ENCODE peak calls at places on chromosomes 2 and 18, in nine cellular contexts. U is CD8-positive, alpha-beta T cell; Z is left ventricle myocardium inferior; J is SK-N-SH; F is lower lobe of right lung; H is ovary; K is psoas muscle; O is CD4-positive, alpha-beta T cell; A is cardiac muscle cell. G is an unnamed sample. For H3K27me3 and H3K9me3, the result is how much of the 10 kb centered on the place peaks cover.

GRCh38 chr2:170156592-170156991 is 21.4 kb upstream of the MYO3B start:
- DNase-seq in O (no peak), U (no peak), Z (no peak), J (no peak), K (no peak), F (no peak), A (no peak), H (no peak), G (no peak)

GRCh38 chr2:202311823-202312388 is 46.3 kb downstream of the NOP58 start:
- DNase-seq in O (no peak), A (no peak), J (no peak), H (no peak), Z (no peak), U (no peak), F (no peak), K (no peak), G (no peak)

GRCh38 chr18:78601923-78602322 is 377.7 kb upstream of the SALL3 start:
- DNase-seq in A (no peak), F (no peak), H (no peak), Z (no peak), K (no peak), O (no peak), J (no peak), U (peak), G (no peak)

GRCh38 chr2:101179982-101180381 is 28.8 kb upstream of the TBC1D8 start:
- DNase-seq in U (no peak), H (no peak), J (no peak), F (no peak), Z (no peak), A (no peak), O (no peak), K (no peak), G (no peak)

GRCh38 chr2:39547811-39548719 is 111.0 kb upstream of the MAP4K3 start:
- DNase-seq in K (no peak), J (no peak), H (no peak), F (no peak), U (no peak), Z (no peak), A (peak), O (no peak), G (no peak)

GRCh38 chr2:113171359-113172075 is 2.3 kb upstream of the PSD4 start:
- DNase-seq in H (no peak), Z (no peak), A (no peak), F (no peak), K (no peak), O (no peak), J (no peak), U (peak), G (no peak)

GRCh38 chr2:132267372-132267771 is 105.6 kb upstream of the ANKRD30BL start:
- DNase-seq in U (no peak), O (no peak), Z (no peak), H (no peak), A (peak), J (no peak), F (no peak), K (no peak), G (no peak)

GRCh38 chr2:105933906-105934305 is 189.2 kb downstream of the NCK2 start:
- DNase-seq in K (no peak), Z (no peak), F (no peak), U (no peak), J (no peak), O (no peak), A (no peak), H (no peak), G (no peak)

GRCh38 chr2:120548627-120549026 is 187.0 kb upstream of the GLI2 start:
- DNase-seq in U (no peak), H (no peak), J (no peak), K (peak), Z (no peak), F (no peak), A (no peak), O (no peak), G (no peak)

GRCh38 chr2:224378087-224379085 is 23.5 kb downstream of the FAM124B start:
- DNase-seq in Z (no peak), O (no peak), J (no peak), U (no peak), F (no peak), A (no peak), H (no peak), K (no peak), G (no peak)

GRCh38 chr2:3162442-3163077 is 215.1 kb downstream of the EIPR1 start:
- DNase-seq in K (no peak), H (no peak), A (no peak), Z (no peak), U (no peak), O (no peak), J (no peak), F (no peak), G (no peak)

GRCh38 chr2:35973132-35973736 is 382.3 kb upstream of the CRIM1 start:
- DNase-seq in H (no peak), A (peak), K (no peak), U (no peak), J (peak), O (no peak), Z (no peak), F (no peak), G (no peak)

GRCh38 chr2:158600155-158600802 is 143.5 kb downstream of the PKP4 start:
- DNase-seq in A (peak), H (peak), J (no peak), U (no peak), K (peak), O (no peak), F (no peak), Z (peak), G (peak)

GRCh38 chr2:105410554-105410953 is 11.7 kb upstream of the FHL2 start:
- DNase-seq in O (no peak), J (no peak), U (no peak), Z (no peak), F (no peak), A (peak), H (no peak), K (no peak), G (no peak)

GRCh38 chr2:212005077-212005671 is 533.4 kb downstream of the ERBB4 start:
- DNase-seq in Z (peak), H (no peak), F (peak), O (no peak), A (peak), J (peak), K (no peak), U (no peak), G (no peak)

GRCh38 chr2:137183206-137183605 is 417.9 kb downstream of the THSD7B start:
- DNase-seq in A (no peak), Z (no peak), K (no peak), O (no peak), J (peak), H (no peak), U (no peak), F (no peak), G (no peak)

DNA sequence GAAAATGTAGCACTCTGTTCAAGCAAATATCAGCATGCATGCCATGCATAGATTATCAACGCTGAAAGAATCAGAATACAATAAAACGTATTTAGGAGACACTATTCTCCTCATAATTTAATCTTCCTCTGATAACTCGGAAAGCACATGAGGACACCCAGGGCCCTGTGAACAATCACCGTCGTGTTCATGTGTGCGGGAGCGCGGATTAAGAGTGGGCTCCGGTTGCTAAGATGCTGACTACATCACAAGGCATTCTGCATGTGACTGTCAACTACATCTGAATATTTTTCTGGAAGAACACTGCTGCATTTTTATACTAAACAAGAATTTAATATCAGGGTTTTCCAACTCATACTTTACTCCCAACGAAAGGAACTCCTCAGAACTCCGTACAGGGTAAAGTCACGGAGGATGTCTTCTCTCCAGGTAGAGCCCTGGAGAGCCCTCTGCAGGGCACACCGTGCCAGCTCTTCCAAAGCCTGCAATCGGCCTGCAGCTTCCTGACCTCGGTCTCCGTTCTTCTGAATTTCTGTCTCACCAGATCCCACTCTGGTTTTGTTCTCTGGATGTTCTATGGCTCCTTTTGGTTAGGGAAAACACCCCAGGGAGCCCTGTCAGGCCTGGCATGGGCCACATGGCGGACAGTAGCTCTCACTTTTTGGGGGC is 59.6 kb downstream of the ZNF516 start:
- DNase-seq in A (no peak), O (no peak), U (no peak), K (no peak), Z (no peak), F (no peak), J (no peak), H (no peak), G (no peak)
- H3K27me3 ChIP-seq in A (under half), O (under half), U (under half), K (under half), Z (under half), F (under half), J (under half), H (under half), G (under half)

GRCh38 chr2:236512902-236513433 is 56.7 kb upstream of the ACKR3 start:
- DNase-seq in J (peak), O (peak), A (peak), K (peak), U (peak), Z (peak), F (no peak), H (peak), G (peak)
- TF ChIP-seq CTCF in J (peak), O (peak), A (peak), K (peak), U (peak), Z (peak), F (peak), H (peak), G (peak)

DNA sequence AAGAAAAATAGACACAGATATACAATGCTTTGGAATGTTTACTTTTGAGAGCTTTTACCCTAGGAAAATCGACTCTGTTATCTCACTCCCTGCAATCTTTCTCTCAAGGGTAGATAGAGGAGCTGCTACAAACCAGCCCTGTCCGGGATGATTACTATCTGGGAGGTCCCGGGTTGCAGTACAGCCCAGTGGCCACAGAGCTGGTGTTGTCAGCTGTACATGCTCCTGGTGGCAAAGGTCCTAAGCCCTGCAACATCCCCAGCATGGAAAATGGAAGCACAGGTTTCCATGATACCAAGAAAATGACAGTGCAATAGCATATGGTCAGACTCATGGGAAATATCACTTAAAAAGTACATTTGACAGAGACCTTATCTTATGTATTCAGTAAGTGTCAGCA is 570.5 kb upstream of the SOX11 start:
- DNase-seq in O (no peak), A (no peak), U (no peak), J (peak), H (no peak), F (no peak), K (no peak), Z (no peak), G (no peak)
- H3K9me3 ChIP-seq in O (under half), A (under half), U (under half), J (under half), H (under half), F (under half), K (under half), Z (under half), G (under half)

GRCh38 chr18:295756-296155 is 27.9 kb upstream of the THOC1 start:
- DNase-seq in U (no peak), H (no peak), F (no peak), Z (no peak), O (no peak), K (no peak), A (peak), J (no peak), G (no peak)
- H3K27me3 ChIP-seq in U (under half), H (under half), F (under half), Z (under half), O (under half), K (under half), A (under half), J (under half), G (under half)

GRCh38 chr2:121748202-121748601 is 7.2 kb upstream of the TSN start:
- DNase-seq in U (no peak), K (no peak), F (no peak), O (no peak), H (no peak), J (no peak), Z (no peak), A (peak), G (no peak)
- TF ChIP-seq CTCF in U (no peak), K (no peak), F (no peak), O (no peak), H (no peak), J (peak), Z (peak), A (peak), G (no peak)

GRCh38 chr2:239173301-239173700 is 227.5 kb downstream of the HDAC4 start:
- DNase-seq in A (no peak), U (no peak), F (no peak), Z (no peak), K (no peak), J (no peak), H (no peak), O (no peak), G (no peak)

GRCh38 chr2:239177325-239177724 is 223.5 kb downstream of the HDAC4 start:
- DNase-seq in K (peak), F (no peak), H (no peak), U (no peak), J (no peak), Z (peak), O (no peak), A (no peak), G (peak)

GRCh38 chr2:239177908-239178307 is 222.9 kb downstream of the HDAC4 start:
- DNase-seq in A (no peak), K (no peak), J (no peak), F (no peak), U (no peak), H (peak), Z (peak), O (no peak), G (peak)

GRCh38 chr2:239178484-239178883 is 222.3 kb downstream of the HDAC4 start:
- DNase-seq in U (no peak), H (peak), A (no peak), F (no peak), K (no peak), Z (peak), O (no peak), J (no peak), G (peak)

GRCh38 chr2:239175181-239175580 is 225.6 kb downstream of the HDAC4 start:
- DNase-seq in Z (no peak), F (no peak), U (no peak), K (no peak), O (no peak), J (no peak), A (no peak), H (no peak), G (peak)
- H3K9me3 ChIP-seq in Z (half or more), F (under half), U (under half), K (under half), O (under half), J (under half), A (under half), H (under half), G (under half)

GRCh38 chr2:181680055-181680936 is at the start of gene NEUROD1:
- DNase-seq in U (no peak), Z (no peak), F (no peak), K (no peak), A (no peak), O (no peak), J (peak), H (no peak), G (no peak)
- H3K27me3 ChIP-seq in U (half or more), Z (half or more), F (half or more), K (under half), A (half or more), O (half or more), J (under half), H (under half), G (half or more)